ENCODE peak calls at places on chromosome 12, in four cellular contexts. A is body of pancreas; C is fibroblast of lung; J is CD8-positive, alpha-beta memory T cell. U is an unnamed sample. For H3K27me3, the result is how much of the 10 kb centered on the place peaks cover.

GRCh38 chr12:69240625-69240984 is 1.2 kb downstream of the CPSF6 start:
- DNase-seq in J (peak), A (no peak), C (peak), U (peak)

GRCh38 chr12:112590281-112590680 is 171.5 kb downstream of the PTPN11 start:
- DNase-seq in A (no peak), J (no peak), C (no peak), U (no peak)

GRCh38 chr12:25352078-25352918 is 101.6 kb upstream of the KRAS start:
- DNase-seq in A (no peak), C (no peak), J (no peak), U (no peak)

GRCh38 chr12:71755146-71755892 is 656 bp downstream of the RAB21 start:
- DNase-seq in C (peak), J (no peak), A (peak), U (peak)

GRCh38 chr12:645563-646071 is 17.6 kb downstream of the NINJ2 start:
- DNase-seq in A (no peak), J (no peak), C (peak), U (peak)

GRCh38 chr12:22615963-22616501 is 8.9 kb upstream of the ETNK1 start:
- DNase-seq in J (no peak), C (no peak), A (no peak), U (no peak)

GRCh38 chr12:103632554-103633216 is 45.6 kb downstream of the STAB2 start:
- DNase-seq in C (peak), J (no peak), A (peak), U (peak)

GRCh38 chr12:97131220-97131981 is 224.3 kb downstream of the NEDD1 start:
- DNase-seq in A (no peak), C (no peak), J (no peak), U (no peak)

GRCh38 chr12:31118831-31119530 is 45.3 kb downstream of the DDX11 start:
- DNase-seq in A (no peak), C (peak), J (peak), U (no peak)

GRCh38 chr12:104710940-104711725 is 247.0 kb downstream of the SLC41A2 start:
- DNase-seq in C (peak), A (no peak), J (no peak), U (no peak)

GRCh38 chr12:95942106-95942531 is 295 bp downstream of the CCDC38 start:
- DNase-seq in A (no peak), C (no peak), J (no peak), U (peak)

GRCh38 chr12:12990700-12991468 is 9.2 kb downstream of the HEBP1 start:
- DNase-seq in J (no peak), A (no peak), C (no peak), U (no peak)

GRCh38 chr12:46518729-46519128 is 146.2 kb upstream of the SLC38A2 start:
- DNase-seq in A (no peak), J (no peak), C (peak), U (no peak)

GRCh38 chr12:82608706-82609105 is 78.0 kb upstream of the TMTC2 start:
- DNase-seq in A (no peak), J (no peak), C (peak), U (no peak)

GRCh38 chr12:22447223-22447622 is 97.1 kb downstream of the C2CD5 start:
- DNase-seq in C (peak), A (no peak), J (no peak), U (no peak)

GRCh38 chr12:109888179-109889020 is 8.1 kb upstream of the GLTP start:
- DNase-seq in A (no peak), J (no peak), C (peak), U (no peak)

GRCh38 chr12:91413591-91413990 is 231.0 kb upstream of the DCN start:
- DNase-seq in C (peak), A (no peak), J (no peak), U (peak)

GRCh38 chr12:67155863-67156262 is 113.3 kb upstream of the CAND1 start:
- DNase-seq in C (no peak), A (no peak), J (no peak), U (no peak)

GRCh38 chr12:112962561-112962960 is 15.8 kb upstream of the OAS2 start:
- DNase-seq in C (no peak), J (no peak), A (no peak), U (no peak)

GRCh38 chr12:1758887-1759286 is 61.5 kb upstream of the LRTM2 start:
- DNase-seq in C (peak), J (no peak), A (no peak), U (no peak)

GRCh38 chr12:98998697-98999299 is 353.7 kb downstream of the APAF1 start:
- DNase-seq in J (no peak), A (no peak), C (peak), U (peak)

GRCh38 chr12:15268927-15269552 is 47.8 kb upstream of the RERG start:
- DNase-seq in C (peak), A (peak), J (peak), U (peak)

GRCh38 chr12:49200882-49201594 is 12.2 kb upstream of the TUBA1A start:
- DNase-seq in A (no peak), C (peak), J (peak), U (peak)

GRCh38 chr12:62861586-62861985 is 73.4 kb downstream of the PPM1H start:
- DNase-seq in A (no peak), J (no peak), C (no peak), U (no peak)

GRCh38 chr12:120077260-120077659 is 39.3 kb downstream of the RAB35 start:
- DNase-seq in J (no peak), A (no peak), C (no peak), U (no peak)

GRCh38 chr12:43208627-43209026 is 343.4 kb downstream of the ADAMTS20 start:
- DNase-seq in A (no peak), C (no peak), J (no peak), U (no peak)

GRCh38 chr12:11822071-11822818 is 172.8 kb downstream of the ETV6 start:
- DNase-seq in C (peak), J (peak), A (peak), U (no peak)

GRCh38 chr12:102808412-102808811 is 108.6 kb downstream of the PAH start:
- DNase-seq in J (no peak), A (no peak), C (no peak), U (no peak)

GRCh38 chr12:54390176-54390667 is 5.7 kb upstream of the ZNF385A start:
- DNase-seq in J (no peak), C (no peak), A (no peak), U (no peak)

GRCh38 chr12:14950421-14950820 is 11.0 kb downstream of the ARHGDIB start:
- DNase-seq in C (no peak), A (no peak), J (no peak), U (no peak)

GRCh38 chr12:129911437-129912049 is 7.7 kb upstream of the TMEM132D start:
- DNase-seq in J (no peak), C (no peak), A (peak), U (peak)
- H3K27me3 ChIP-seq in J (under half), C (under half), A (under half), U (under half)

GRCh38 chr12:116196226-116196625 is 81.3 kb downstream of the MED13L start:
- DNase-seq in C (no peak), J (no peak), A (no peak), U (no peak)

GRCh38 chr12:116199160-116199559 is 78.3 kb downstream of the MED13L start:
- DNase-seq in J (no peak), C (peak), A (no peak), U (no peak)

GRCh38 chr12:116189692-116190091 is 87.8 kb downstream of the MED13L start:
- DNase-seq in C (no peak), A (no peak), J (no peak), U (no peak)

GRCh38 chr12:116196752-116197718 is 80.5 kb downstream of the MED13L start:
- DNase-seq in C (no peak), J (no peak), A (no peak), U (peak)

GRCh38 chr12:116194935-116195431 is 82.5 kb downstream of the MED13L start:
- DNase-seq in C (no peak), A (no peak), J (peak), U (no peak)
- H3K27ac ChIP-seq in C (no peak), A (no peak), J (no peak), U (peak)

GRCh38 chr12:7089196-7089871 is 2.9 kb downstream of the C1R start:
- DNase-seq in J (no peak), A (no peak), C (no peak), U (no peak)

GRCh38 chr12:7091660-7092228 is 501 bp downstream of the C1R start:
- DNase-seq in C (no peak), A (no peak), J (no peak), U (no peak)

GRCh38 chr12:7092229-7092985 is at the start of gene C1R:
- DNase-seq in C (peak), A (peak), J (peak), U (peak)

GRCh38 chr12:7090222-7090998 is 1.8 kb downstream of the C1R start:
- DNase-seq in J (no peak), A (no peak), C (no peak), U (no peak)

DNA sequence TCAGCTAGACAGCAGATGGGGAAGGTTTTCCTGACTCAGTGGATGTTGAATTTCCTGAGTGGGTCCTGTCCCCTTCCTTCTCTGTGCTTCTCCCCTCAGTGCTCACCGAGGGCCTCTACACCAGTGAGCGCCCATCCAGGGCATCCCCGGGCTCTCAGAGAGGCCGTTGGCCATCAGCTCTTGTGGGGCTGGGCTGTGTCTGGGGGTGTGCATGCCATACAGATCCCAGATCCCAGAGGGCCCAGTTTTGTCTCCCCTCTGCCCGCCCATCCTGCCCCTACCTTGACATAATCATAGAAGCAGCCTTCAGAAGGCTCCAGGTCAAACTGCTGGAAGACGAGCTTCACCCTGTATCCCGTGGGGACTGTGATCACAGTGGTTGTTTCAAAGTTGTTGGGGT is 1.1 kb downstream of the C1R start:
- DNase-seq in J (no peak), A (no peak), C (no peak), U (no peak)
- H3K4me3 ChIP-seq in J (no peak), A (no peak), C (peak), U (no peak)

GRCh38 chr12:108449478-108449877 is 65.6 kb upstream of the FICD start:
- DNase-seq in A (no peak), C (no peak), J (no peak), U (no peak)
- H3K27me3 ChIP-seq in A (under half), C (under half), J (under half), U (under half)

DNA sequence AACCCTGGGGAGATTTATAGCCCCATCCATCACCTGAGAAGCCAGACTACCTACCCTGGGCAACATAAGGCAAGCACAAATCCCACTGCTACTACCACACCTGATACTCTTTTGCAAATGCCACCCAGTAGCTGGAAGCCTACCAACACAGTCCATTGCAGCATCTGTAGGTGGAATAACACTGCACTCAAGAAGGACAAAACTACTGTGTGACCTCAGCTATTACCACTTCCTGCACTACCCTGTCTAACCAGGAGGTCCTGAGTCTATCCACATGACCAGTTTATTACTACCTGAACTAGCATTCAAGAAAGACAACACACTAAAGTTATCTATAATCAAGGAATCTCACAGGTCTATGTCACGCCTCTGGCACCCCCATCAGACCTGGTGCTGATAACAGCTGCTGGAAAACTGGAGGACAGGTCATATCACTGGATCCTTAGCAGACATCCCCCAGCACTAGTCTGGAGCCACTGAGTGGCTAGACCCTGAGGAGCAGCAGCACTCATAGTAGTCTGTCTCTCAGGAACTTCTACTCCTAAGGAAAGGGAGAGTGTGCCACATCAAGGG is 2.9 kb upstream of the CLEC1A start:
- DNase-seq in A (no peak), C (no peak), J (no peak), U (no peak)
- H3K27ac ChIP-seq in A (no peak), C (no peak), J (no peak), U (no peak)

DNA sequence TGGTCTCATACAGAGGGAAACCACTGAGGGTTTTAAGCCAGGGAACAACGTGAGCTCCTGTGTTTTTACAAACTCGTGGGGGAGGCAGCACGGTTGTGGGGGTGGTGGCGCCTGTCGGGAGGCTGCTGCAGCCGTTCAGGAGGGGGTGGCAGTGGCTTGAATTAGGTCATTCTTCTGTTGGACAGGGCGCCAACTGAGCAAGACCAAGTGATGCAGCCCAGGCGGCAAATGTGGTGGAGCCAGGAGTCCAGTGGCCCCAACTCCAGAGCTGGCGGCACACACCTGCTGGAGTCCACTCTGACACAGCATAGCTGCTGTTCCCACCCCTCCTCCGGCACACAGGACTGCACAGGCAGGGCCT is 27.8 kb downstream of the FBRSL1 start:
- DNase-seq in C (no peak), A (peak), J (no peak), U (no peak)
- H3K4me3 ChIP-seq in C (no peak), A (no peak), J (no peak), U (no peak)